ENCODE peak calls at places on chromosomes 12 and 14, in nine cellular contexts. One of them, this sample, is unnamed.

GRCh38 chr12:68951652-68952051 is 18.7 kb upstream of the CPM start:
- DNase-seq in NCI-H2081: no peak
- DNase-seq in stimulated activated CD4-positive, alpha-beta T cell treated with anti-CD3 and anti-CD28 coated beads, Interleukin-15, amount 100 ng/mL, for 24 hours: no peak
- DNase-seq in NCI-H524 treated with DMSO at 0.1 percent for 48 hours: no peak
- DNase-seq in H54: no peak
- DNase-seq in kidney: no peak
- DNase-seq in activated T-cell treated with anti-CD3 and anti-CD28 coated beads for 48 hours: no peak
- DNase-seq in stomach: no peak
- DNase-seq in AG10803: no peak
- DNase-seq in this sample: no peak

GRCh38 chr12:132327351-132328171 is 1.8 kb downstream of the GALNT9 start:
- DNase-seq in stimulated activated CD4-positive, alpha-beta T cell treated with anti-CD3 and anti-CD28 coated beads, Interleukin-15, amount 100 ng/mL, for 24 hours: peak
- DNase-seq in NCI-H2081: no peak
- DNase-seq in kidney: peak
- DNase-seq in NCI-H524 treated with DMSO at 0.1 percent for 48 hours: no peak
- DNase-seq in activated T-cell treated with anti-CD3 and anti-CD28 coated beads for 48 hours: peak
- DNase-seq in stomach: no peak
- DNase-seq in AG10803: peak
- DNase-seq in H54: peak
- DNase-seq in this sample: no peak

GRCh38 chr14:72611506-72611905 is 282.4 kb downstream of the DPF3 start:
- DNase-seq in stimulated activated CD4-positive, alpha-beta T cell treated with anti-CD3 and anti-CD28 coated beads, Interleukin-15, amount 100 ng/mL, for 24 hours: no peak
- DNase-seq in stomach: no peak
- DNase-seq in AG10803: no peak
- DNase-seq in kidney: no peak
- DNase-seq in H54: no peak
- DNase-seq in NCI-H2081: no peak
- DNase-seq in NCI-H524 treated with DMSO at 0.1 percent for 48 hours: no peak
- DNase-seq in activated T-cell treated with anti-CD3 and anti-CD28 coated beads for 48 hours: no peak
- DNase-seq in this sample: no peak

GRCh38 chr14:75249251-75249957 is 29.2 kb upstream of the FOS start:
- DNase-seq in kidney: no peak
- DNase-seq in AG10803: no peak
- DNase-seq in NCI-H2081: peak
- DNase-seq in stomach: peak
- DNase-seq in stimulated activated CD4-positive, alpha-beta T cell treated with anti-CD3 and anti-CD28 coated beads, Interleukin-15, amount 100 ng/mL, for 24 hours: peak
- DNase-seq in activated T-cell treated with anti-CD3 and anti-CD28 coated beads for 48 hours: peak
- DNase-seq in NCI-H524 treated with DMSO at 0.1 percent for 48 hours: no peak
- DNase-seq in H54: no peak
- DNase-seq in this sample: no peak

GRCh38 chr14:46818147-46818546 is 166.6 kb upstream of the RPL10L start:
- DNase-seq in AG10803: no peak
- DNase-seq in stomach: no peak
- DNase-seq in NCI-H2081: peak
- DNase-seq in NCI-H524 treated with DMSO at 0.1 percent for 48 hours: no peak
- DNase-seq in stimulated activated CD4-positive, alpha-beta T cell treated with anti-CD3 and anti-CD28 coated beads, Interleukin-15, amount 100 ng/mL, for 24 hours: no peak
- DNase-seq in H54: no peak
- DNase-seq in activated T-cell treated with anti-CD3 and anti-CD28 coated beads for 48 hours: no peak
- DNase-seq in kidney: no peak
- DNase-seq in this sample: no peak

GRCh38 chr12:124469193-124469888 is 98.1 kb downstream of the NCOR2 start:
- DNase-seq in NCI-H2081: no peak
- DNase-seq in stomach: no peak
- DNase-seq in activated T-cell treated with anti-CD3 and anti-CD28 coated beads for 48 hours: no peak
- DNase-seq in kidney: peak
- DNase-seq in H54: no peak
- DNase-seq in stimulated activated CD4-positive, alpha-beta T cell treated with anti-CD3 and anti-CD28 coated beads, Interleukin-15, amount 100 ng/mL, for 24 hours: peak
- DNase-seq in AG10803: no peak
- DNase-seq in NCI-H524 treated with DMSO at 0.1 percent for 48 hours: no peak
- DNase-seq in this sample: peak

GRCh38 chr14:44960146-44960545 is 1.6 kb downstream of the KLHL28 start:
- DNase-seq in stomach: no peak
- DNase-seq in AG10803: peak
- DNase-seq in stimulated activated CD4-positive, alpha-beta T cell treated with anti-CD3 and anti-CD28 coated beads, Interleukin-15, amount 100 ng/mL, for 24 hours: no peak
- DNase-seq in kidney: no peak
- DNase-seq in NCI-H2081: no peak
- DNase-seq in H54: no peak
- DNase-seq in activated T-cell treated with anti-CD3 and anti-CD28 coated beads for 48 hours: no peak
- DNase-seq in NCI-H524 treated with DMSO at 0.1 percent for 48 hours: no peak
- DNase-seq in this sample: peak

GRCh38 chr14:95046711-95047681 is 110.3 kb downstream of the DICER1 start:
- DNase-seq in activated T-cell treated with anti-CD3 and anti-CD28 coated beads for 48 hours: no peak
- DNase-seq in AG10803: no peak
- DNase-seq in H54: no peak
- DNase-seq in stimulated activated CD4-positive, alpha-beta T cell treated with anti-CD3 and anti-CD28 coated beads, Interleukin-15, amount 100 ng/mL, for 24 hours: no peak
- DNase-seq in stomach: peak
- DNase-seq in kidney: peak
- DNase-seq in NCI-H524 treated with DMSO at 0.1 percent for 48 hours: no peak
- DNase-seq in NCI-H2081: no peak
- DNase-seq in this sample: no peak